ENCODE peak calls at places on chromosomes 5 and 9, in six cellular contexts. G, L, J, Z, Q and M are unnamed samples.

GRCh38 chr5:113147088-113147487 is 170.5 kb downstream of the DCP2 start:
- DNase-seq in G (peak; percentile 76), Z (no peak), Q (peak; percentile 76), J (no peak), L (no peak), M (no peak)

GRCh38 chr5:83197326-83197725 is 120.0 kb downstream of the XRCC4 start:
- DNase-seq in L (no peak), J (no peak), Z (no peak), Q (no peak), G (no peak), M (no peak)

GRCh38 chr9:136544549-136545064 is 1.2 kb downstream of the NOTCH1 start:
- DNase-seq in L (peak; percentile 71), J (no peak), G (peak; percentile 62), Q (no peak), Z (peak; percentile 78), M (peak; percentile 91)

GRCh38 chr5:143350790-143351603 is 52.5 kb downstream of the NR3C1 start:
- DNase-seq in G (peak; percentile 79), Z (no peak), J (peak; percentile 27), L (no peak), Q (peak; percentile 72), M (no peak)

GRCh38 chr9:119609277-119609971 is 240.2 kb upstream of the BRINP1 start:
- DNase-seq in Z (no peak), J (no peak), G (no peak), L (no peak), Q (no peak), M (no peak)

GRCh38 chr9:135857371-135857786 is 50.0 kb downstream of the CAMSAP1 start:
- DNase-seq in L (no peak), J (no peak), Z (no peak), G (peak; percentile 76), Q (peak; percentile 65), M (no peak)

GRCh38 chr5:145811834-145812625 is 23.1 kb downstream of the PRELID2 start:
- DNase-seq in L (no peak), Z (no peak), Q (no peak), G (peak; percentile 31), J (no peak), M (peak; percentile 32)

GRCh38 chr5:123278284-123278683 is 144.9 kb downstream of the CEP120 start:
- DNase-seq in G (no peak), Q (no peak), J (no peak), Z (no peak), L (no peak), M (no peak)

GRCh38 chr5:13609504-13609903 is 335.0 kb downstream of the DNAH5 start:
- DNase-seq in Z (no peak), Q (no peak), J (no peak), G (no peak), L (no peak), M (no peak)

GRCh38 chr5:96384353-96384752 is 48.7 kb downstream of the PCSK1 start:
- DNase-seq in G (peak; percentile 92), Z (peak; percentile 87), J (peak; percentile 51), Q (peak; percentile 92), L (no peak), M (no peak)

GRCh38 chr5:53246042-53246836 is 136.7 kb upstream of the MOCS2 start:
- DNase-seq in Z (no peak), L (no peak), Q (peak; percentile 84), G (peak; percentile 93), J (no peak), M (no peak)

GRCh38 chr5:38641003-38641402 is 84.6 kb upstream of the LIFR start:
- DNase-seq in G (no peak), Z (no peak), L (no peak), J (no peak), Q (no peak), M (no peak)

GRCh38 chr5:126594077-126594476 is 942 bp downstream of the ALDH7A1 start:
- DNase-seq in J (no peak), Q (peak; percentile 30), G (peak; percentile 69), L (no peak), Z (no peak), M (no peak)

GRCh38 chr5:34042302-34042701 is 711 bp downstream of the C1QTNF3 start:
- DNase-seq in G (no peak), Q (no peak), J (no peak), L (no peak), Z (peak; percentile 40), M (no peak)

GRCh38 chr5:58258984-58259684 is 200.8 kb downstream of the PLK2 start:
- DNase-seq in L (no peak), J (no peak), G (no peak), Z (no peak), Q (no peak), M (no peak)

GRCh38 chr9:113993838-113994540 is 84.1 kb downstream of the AMBP start:
- DNase-seq in J (no peak), G (peak; percentile 48), Z (peak; percentile 92), L (peak; percentile 86), Q (peak; percentile 66), M (peak; percentile 81)
- TF ChIP-seq CTCF in J (no peak), G (peak; percentile 22), Z (no peak), L (no peak), Q (no peak), M (no peak)

DNA sequence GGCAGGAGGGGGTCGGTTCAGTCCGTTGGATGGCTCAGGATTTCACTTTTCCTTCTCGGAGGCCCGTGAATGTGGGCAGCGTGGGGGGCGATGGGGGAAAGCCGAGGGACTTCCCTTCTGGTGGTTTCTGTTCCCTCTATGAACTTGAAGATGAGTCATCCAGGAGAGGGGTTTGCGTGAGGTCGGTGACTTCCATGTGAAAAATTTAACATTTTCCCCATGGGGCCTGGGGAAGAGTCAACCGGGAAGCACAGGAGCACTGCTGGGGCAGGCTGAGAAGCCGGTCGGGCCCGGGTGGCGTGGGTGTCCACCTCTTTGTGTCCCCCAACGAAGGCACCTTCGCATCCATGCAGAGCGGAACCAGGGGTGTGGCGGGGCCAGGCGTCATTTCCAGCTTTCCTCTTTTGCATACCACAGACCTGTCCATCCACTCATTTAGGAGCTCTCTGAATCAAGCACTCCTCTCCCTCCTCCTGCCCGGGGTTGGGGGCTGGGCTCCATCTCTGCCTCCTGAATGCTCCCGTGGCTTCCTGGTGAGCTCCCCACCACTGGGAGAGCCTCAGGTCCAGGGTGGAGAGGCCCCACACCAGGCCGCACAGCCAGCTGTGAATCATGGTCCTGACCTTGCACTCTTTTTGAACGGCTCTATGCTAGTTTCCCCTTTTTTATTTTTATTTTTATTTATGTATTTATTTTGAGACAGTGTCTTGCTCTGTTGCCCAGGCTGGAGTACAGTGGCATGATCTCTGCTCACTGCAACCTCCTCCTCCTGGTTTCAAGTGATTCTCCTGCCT is 68.4 kb downstream of the ANKRD33B start:
- DNase-seq in Z (no peak), G (no peak), L (no peak), J (peak; percentile 34), Q (no peak), M (peak; percentile 24)
- TF ChIP-seq CTCF in Z (no peak), G (no peak), L (no peak), J (no peak), Q (no peak), M (no peak)

GRCh38 chr5:151048526-151048925 is 28.1 kb downstream of the GPX3 start:
- DNase-seq in Z (no peak), J (no peak), L (no peak), G (no peak), Q (no peak), M (no peak)
- TF ChIP-seq CTCF in Z (peak; percentile 23), J (peak; percentile 41), L (no peak), G (peak; percentile 35), Q (peak; percentile 16), M (no peak)

DNA sequence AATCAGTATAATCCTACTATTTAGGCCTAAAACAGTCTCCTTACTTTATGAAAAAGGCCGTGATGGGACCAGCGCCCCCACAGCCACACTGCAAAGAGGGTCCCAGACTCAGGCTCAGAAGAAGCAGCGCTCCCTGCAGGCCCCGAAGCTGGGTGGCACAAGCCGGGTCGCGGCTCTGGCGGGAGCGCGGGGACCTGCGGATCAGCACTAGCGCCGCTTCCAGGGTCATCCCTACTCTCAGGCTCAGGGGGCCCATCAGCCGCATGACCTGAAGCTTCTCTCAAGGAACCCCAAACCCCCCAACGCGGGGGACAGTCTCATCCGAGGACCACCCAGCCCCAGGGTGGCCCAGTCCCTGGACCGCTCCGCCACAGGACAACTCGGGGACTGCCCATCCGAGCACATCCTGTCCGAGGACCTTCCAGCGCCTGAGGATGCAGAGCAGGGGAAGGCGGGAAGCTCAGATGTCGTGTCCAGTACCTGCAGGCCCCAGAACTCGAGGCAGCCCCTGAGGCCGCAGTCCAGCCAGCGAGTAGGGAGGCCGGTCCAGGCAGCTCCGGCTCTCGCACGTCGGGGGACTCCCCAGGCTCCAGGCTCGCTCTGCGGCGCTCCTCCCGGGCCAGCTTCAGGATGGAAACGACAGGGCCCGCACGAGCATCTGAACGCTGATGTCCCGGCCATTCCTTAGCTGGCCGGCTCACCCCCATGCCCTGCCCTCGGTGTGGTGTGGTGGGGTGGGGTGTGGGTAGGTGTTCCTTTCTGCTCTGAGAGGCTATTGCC is 32.4 kb upstream of the CDK20 start:
- DNase-seq in Q (no peak), J (no peak), G (no peak), Z (no peak), L (no peak), M (no peak)
- TF ChIP-seq CTCF in Q (no peak), J (no peak), G (no peak), Z (no peak), L (no peak), M (no peak)

GRCh38 chr5:176320577-176320976 is 41.0 kb downstream of the KIAA1191 start:
- DNase-seq in Z (no peak), Q (no peak), G (no peak), L (no peak), J (no peak), M (no peak)

GRCh38 chr5:176317534-176318374 is 43.8 kb downstream of the KIAA1191 start:
- DNase-seq in G (no peak), Q (no peak), Z (no peak), J (no peak), L (no peak), M (no peak)

GRCh38 chr5:176319827-176320554 is 41.6 kb downstream of the KIAA1191 start:
- DNase-seq in Z (no peak), Q (peak; percentile 20), L (no peak), G (no peak), J (peak; percentile 10), M (no peak)
- TF ChIP-seq CTCF in Z (no peak), Q (peak; percentile 27), L (no peak), G (peak; percentile 27), J (no peak), M (no peak)